ENCODE peak calls at places on chromosomes 3 and 15, in six cellular contexts. S, W, N, K, R and M are unnamed samples.

GRCh38 chr15:40048155-40048792 is 9.3 kb upstream of the SRP14 start:
- DNase-seq in K (peak), W (no peak), N (no peak), R (no peak), S (no peak), M (no peak)

GRCh38 chr3:133930341-133930933 is 34.8 kb upstream of the RAB6B start:
- DNase-seq in N (no peak), S (peak), R (no peak), K (no peak), W (no peak), M (peak)

GRCh38 chr3:126108689-126109075 is 24.8 kb upstream of the SLC41A3 start:
- DNase-seq in K (no peak), N (no peak), R (no peak), W (no peak), S (peak), M (no peak)

GRCh38 chr3:4827767-4828166 is 151.5 kb upstream of the BHLHE40 start:
- DNase-seq in N (no peak), S (no peak), W (no peak), K (no peak), R (no peak), M (no peak)

GRCh38 chr3:127182848-127183714 is 9.8 kb upstream of the PRR23E start:
- DNase-seq in K (no peak), W (no peak), S (no peak), N (peak), R (no peak), M (no peak)

GRCh38 chr15:76998661-76999285 is 3.8 kb downstream of the PSTPIP1 start:
- DNase-seq in R (no peak), W (no peak), N (no peak), S (no peak), K (no peak), M (no peak)

GRCh38 chr3:178059836-178060235 is 476.4 kb upstream of the KCNMB2 start:
- DNase-seq in K (no peak), N (no peak), W (no peak), S (no peak), R (no peak), M (peak)

GRCh38 chr15:74653426-74654082 is 37.9 kb downstream of the CLK3 start:
- DNase-seq in N (no peak), K (peak), S (no peak), W (no peak), R (no peak), M (peak)

GRCh38 chr3:165895919-165896318 is 58.7 kb upstream of the BCHE start:
- DNase-seq in R (no peak), S (no peak), K (no peak), W (peak), N (no peak), M (no peak)

GRCh38 chr3:14324224-14324944 is 78.0 kb upstream of the SLC6A6 start:
- DNase-seq in N (no peak), W (no peak), R (no peak), S (no peak), K (no peak), M (peak)

GRCh38 chr15:28955160-28955502 is 69.4 kb downstream of the APBA2 start:
- DNase-seq in W (no peak), R (no peak), S (no peak), N (no peak), K (no peak), M (peak)

GRCh38 chr15:94532226-94532625 is 300.9 kb downstream of the MCTP2 start:
- DNase-seq in S (no peak), W (no peak), R (peak), K (no peak), N (no peak), M (no peak)

GRCh38 chr15:96345560-96346389 is 15.3 kb downstream of the NR2F2 start:
- DNase-seq in K (peak), N (no peak), S (peak), R (peak), W (peak), M (peak)

GRCh38 chr3:8366214-8366613 is 135.4 kb upstream of the LMCD1 start:
- DNase-seq in W (no peak), S (no peak), R (no peak), N (no peak), K (no peak), M (no peak)

GRCh38 chr15:58026051-58026450 is 39.5 kb downstream of the ALDH1A2 start:
- DNase-seq in N (no peak), W (no peak), R (no peak), S (no peak), K (no peak), M (no peak)

GRCh38 chr15:59825926-59826325 is 136.8 kb upstream of the BNIP2 start:
- DNase-seq in N (no peak), W (no peak), K (no peak), S (no peak), R (no peak), M (no peak)

GRCh38 chr3:32913790-32914446 is 37.5 kb upstream of the CCR4 start:
- DNase-seq in W (no peak), R (peak), S (peak), K (no peak), N (no peak), M (no peak)

GRCh38 chr3:11185144-11185543 is 30.9 kb downstream of the HRH1 start:
- DNase-seq in N (no peak), K (no peak), W (no peak), S (no peak), R (no peak), M (no peak)

GRCh38 chr3:114686624-114687023 is 392.8 kb downstream of the TIGIT start:
- DNase-seq in N (no peak), K (no peak), R (no peak), S (no peak), W (no peak), M (no peak)

GRCh38 chr3:59527493-59527892 is 477.7 kb upstream of the CFAP20DC start:
- DNase-seq in K (no peak), N (no peak), W (no peak), S (no peak), R (no peak), M (no peak)

GRCh38 chr3:156010829-156011228 is 109.5 kb upstream of the KCNAB1 start:
- DNase-seq in R (no peak), S (no peak), N (no peak), K (no peak), W (peak), M (no peak)

GRCh38 chr3:12507871-12508281 is 23.6 kb downstream of the TSEN2 start:
- DNase-seq in N (no peak), R (no peak), S (peak), W (no peak), K (no peak), M (peak)

GRCh38 chr15:57526076-57526475 is 65.6 kb upstream of the MYZAP start:
- DNase-seq in W (no peak), R (no peak), S (no peak), K (no peak), N (no peak), M (peak)

GRCh38 chr15:90219421-90220141 is 14.2 kb downstream of the CIB1 start:
- DNase-seq in S (peak), K (no peak), W (peak), N (peak), R (no peak), M (no peak)

GRCh38 chr15:75694241-75695182 is 18.1 kb downstream of the CSPG4 start:
- DNase-seq in W (peak), S (peak), K (peak), R (peak), N (no peak), M (peak)

GRCh38 chr15:69478259-69478687 is 25.7 kb downstream of the RPLP1 start:
- DNase-seq in R (no peak), W (peak), S (peak), K (peak), N (no peak), M (peak)

GRCh38 chr3:116005404-116005803 is 382.1 kb downstream of the GAP43 start:
- DNase-seq in S (peak), K (no peak), R (no peak), W (no peak), N (no peak), M (peak)

GRCh38 chr3:160540546-160540945 is 24.8 kb downstream of the KPNA4 start:
- DNase-seq in K (no peak), R (no peak), N (no peak), S (no peak), W (no peak), M (peak)

GRCh38 chr3:37148208-37148607 is 26.2 kb downstream of the LRRFIP2 start:
- DNase-seq in R (no peak), K (no peak), W (no peak), N (no peak), S (no peak), M (no peak)

GRCh38 chr3:42980909-42981308 is 1.8 kb downstream of the GASK1A start:
- DNase-seq in S (no peak), W (no peak), R (peak), N (no peak), K (no peak), M (no peak)

GRCh38 chr15:76328106-76328696 is 8.4 kb upstream of the ISL2 start:
- DNase-seq in R (no peak), N (no peak), S (no peak), W (no peak), K (no peak), M (no peak)

GRCh38 chr3:137972401-137972800 is 37.6 kb upstream of the CLDN18 start:
- DNase-seq in R (no peak), K (no peak), N (no peak), W (no peak), S (no peak), M (no peak)

GRCh38 chr3:112770026-112770626 is 76.5 kb downstream of the CD200R1L start:
- DNase-seq in S (no peak), W (no peak), R (peak), K (no peak), N (no peak), M (peak)
- TF ChIP-seq CTCF in S (no peak), W (no peak), R (no peak), K (no peak), N (no peak), M (no peak)

DNA sequence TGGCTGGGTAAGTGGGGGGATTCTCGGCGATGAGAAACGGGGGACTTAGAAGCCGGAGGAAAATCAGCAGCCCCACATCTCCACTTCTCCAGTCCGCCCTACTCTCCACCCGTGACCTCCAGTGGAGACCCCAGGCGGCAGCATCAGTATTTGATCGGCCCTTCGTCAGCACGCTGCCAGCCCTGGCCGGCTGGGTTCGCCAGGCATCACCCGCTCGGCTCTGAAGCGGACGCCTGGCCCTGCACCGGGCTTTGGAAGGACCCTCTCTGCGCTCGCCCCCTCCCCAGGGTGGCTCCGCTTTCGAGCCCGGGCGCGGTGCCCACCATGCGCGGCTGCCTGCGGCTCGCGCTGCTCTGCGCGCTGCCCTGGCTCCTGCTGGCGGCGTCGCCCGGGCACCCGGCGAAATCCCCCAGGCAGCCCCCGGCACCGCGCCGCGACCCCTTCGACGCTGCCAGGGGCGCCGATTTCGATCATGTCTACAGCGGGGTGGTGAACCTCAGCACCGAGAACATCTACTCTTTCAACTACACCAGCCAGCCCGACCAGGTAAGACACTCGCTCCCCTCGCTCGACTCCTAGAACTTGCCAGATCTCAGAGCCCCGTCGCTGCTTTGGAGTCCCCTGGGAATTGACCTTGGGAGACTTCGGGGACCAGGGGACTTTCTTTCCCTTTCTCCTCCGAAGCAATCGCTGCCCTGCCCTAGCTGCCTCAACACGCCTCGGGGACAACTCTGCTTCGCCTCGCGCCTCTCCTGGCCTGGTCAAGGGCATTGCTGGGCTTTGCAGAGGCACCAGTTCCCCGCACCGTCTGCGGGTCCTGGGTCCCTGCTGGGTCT is 561 bp downstream of the SIDT1 start:
- DNase-seq in W (peak), S (peak), K (peak), N (peak), R (peak), M (no peak)
- TF ChIP-seq CTCF in W (no peak), S (no peak), K (no peak), N (peak), R (no peak), M (no peak)

GRCh38 chr15:84956199-84956598 is 25.5 kb upstream of the PDE8A start:
- DNase-seq in W (no peak), R (no peak), N (no peak), S (no peak), K (no peak), M (no peak)

GRCh38 chr15:84953726-84954125 is 27.9 kb upstream of the PDE8A start:
- DNase-seq in S (no peak), N (no peak), K (no peak), R (no peak), W (no peak), M (no peak)

GRCh38 chr15:84953136-84953535 is 28.5 kb upstream of the PDE8A start:
- DNase-seq in R (no peak), K (no peak), S (no peak), W (no peak), N (no peak), M (peak)

GRCh38 chr15:84950570-84951111 is 31.0 kb upstream of the PDE8A start:
- DNase-seq in S (no peak), R (no peak), N (no peak), K (no peak), W (no peak), M (no peak)

GRCh38 chr15:84955089-84955848 is 26.4 kb upstream of the PDE8A start:
- DNase-seq in R (peak), N (no peak), W (peak), K (peak), S (peak), M (peak)
- TF ChIP-seq CTCF in R (peak), N (peak), W (peak), K (peak), S (peak), M (peak)

DNA sequence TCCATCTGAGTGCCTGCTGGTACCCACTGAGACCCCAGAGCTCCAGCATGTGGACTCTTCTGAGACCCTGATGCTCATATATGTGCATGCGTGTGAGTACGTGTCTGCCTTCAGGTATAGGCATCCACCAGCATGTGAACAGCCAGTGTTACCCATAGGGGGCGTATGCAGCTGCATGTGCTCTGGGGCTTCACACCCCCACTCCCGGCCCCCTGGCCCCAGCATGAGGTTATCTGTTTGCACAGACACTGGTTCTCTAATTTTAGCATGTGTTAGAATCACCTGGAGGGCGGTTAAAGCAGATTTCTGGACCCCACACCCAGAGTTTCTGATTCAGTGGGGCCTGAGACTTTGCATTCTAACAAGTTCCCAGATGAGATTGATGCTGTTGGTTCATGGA is 824 bp upstream of the CILP start:
- DNase-seq in R (no peak), S (no peak), N (no peak), W (peak), K (no peak), M (no peak)
- TF ChIP-seq CTCF in R (no peak), S (no peak), N (peak), W (peak), K (no peak), M (peak)

GRCh38 chr3:132642539-132642847 is 17.1 kb downstream of the ACAD11 start:
- DNase-seq in R (no peak), N (no peak), K (no peak), W (no peak), S (no peak), M (no peak)
- TF ChIP-seq CTCF in R (no peak), N (peak), K (no peak), W (no peak), S (no peak), M (no peak)